ENCODE peak calls at places on chromosomes 5 and 9, in four cellular contexts. B, J, M and G are unnamed samples.

GRCh38 chr5:139488269-139488668 is 5.7 kb upstream of the STING1 start:
- DNase-seq in M (peak; percentile 77), B (no peak), J (peak; percentile 39), G (no peak)

GRCh38 chr9:38294561-38294960 is 97.9 kb upstream of the ALDH1B1 start:
- DNase-seq in M (no peak), J (no peak), B (no peak), G (no peak)

GRCh38 chr5:170603578-170604565 is 100.1 kb downstream of the KCNIP1 start:
- DNase-seq in B (peak; percentile 83), J (peak; percentile 48), M (peak; percentile 62), G (peak; percentile 49)

GRCh38 chr5:108950276-108950675 is 202.6 kb downstream of the FER start:
- DNase-seq in B (no peak), M (no peak), J (no peak), G (no peak)

GRCh38 chr9:73807956-73808355 is 656.3 kb downstream of the ANXA1 start:
- DNase-seq in M (no peak), B (no peak), J (no peak), G (peak; percentile 88)

GRCh38 chr9:19201899-19202891 is 28.3 kb upstream of the DENND4C start:
- DNase-seq in B (peak; percentile 46), J (no peak), M (no peak), G (no peak)

GRCh38 chr5:76544268-76544926 is 78.8 kb downstream of the F2RL2 start:
- DNase-seq in J (peak; percentile 64), B (peak; percentile 35), M (no peak), G (peak; percentile 29)

GRCh38 chr5:163460562-163461176 is at the start of gene HMMR:
- DNase-seq in M (no peak), B (peak; percentile 60), J (peak; percentile 51), G (no peak)

GRCh38 chr9:15104826-15105420 is 194.7 kb upstream of the FREM1 start:
- DNase-seq in B (peak; percentile 66), J (peak; percentile 50), M (no peak), G (peak; percentile 47)

GRCh38 chr9:12889402-12890106 is 114.7 kb downstream of the LURAP1L start:
- DNase-seq in B (no peak), J (no peak), M (no peak), G (peak; percentile 19)

GRCh38 chr9:122819791-122820489 is 8.4 kb downstream of the PDCL start:
- DNase-seq in M (no peak), B (no peak), J (no peak), G (no peak)

GRCh38 chr9:76403352-76403751 is 9.1 kb upstream of the RFK start:
- DNase-seq in J (peak; percentile 76), M (no peak), B (no peak), G (peak; percentile 85)

GRCh38 chr5:68817696-68818695 is 275.8 kb upstream of the SLC30A5 start:
- DNase-seq in M (no peak), J (no peak), B (no peak), G (peak; percentile 21)

GRCh38 chr5:107472620-107473064 is 198.1 kb downstream of the EFNA5 start:
- DNase-seq in B (no peak), M (no peak), J (no peak), G (no peak)

GRCh38 chr9:137493163-137494103 is 34.3 kb upstream of the NSMF start:
- DNase-seq in B (no peak), J (no peak), M (peak; percentile 51), G (peak; percentile 26)

GRCh38 chr5:94367900-94368299 is 250.5 kb downstream of the KIAA0825 start:
- DNase-seq in J (no peak), B (no peak), M (no peak), G (no peak)

GRCh38 chr5:95712347-95712958 is 18.7 kb upstream of the RHOBTB3 start:
- DNase-seq in J (no peak), B (peak; percentile 45), M (no peak), G (peak; percentile 72)

GRCh38 chr5:154756203-154756870 is 1.2 kb downstream of the LARP1 start:
- DNase-seq in M (peak; percentile 76), J (peak; percentile 53), B (peak; percentile 59), G (no peak)

GRCh38 chr5:131466171-131466766 is 168.8 kb downstream of the RAPGEF6 start:
- DNase-seq in J (no peak), B (no peak), M (no peak), G (peak; percentile 98)

GRCh38 chr5:11415751-11416150 is 488.5 kb downstream of the CTNND2 start:
- DNase-seq in B (no peak), J (no peak), M (no peak), G (no peak)

GRCh38 chr9:91730806-91731205 is 219.2 kb downstream of the ROR2 start:
- DNase-seq in B (no peak), M (no peak), J (no peak), G (no peak)

GRCh38 chr9:6307551-6308096 is 20.6 kb upstream of the TPD52L3 start:
- DNase-seq in M (no peak), J (no peak), B (no peak), G (no peak)

GRCh38 chr9:108162664-108163063 is 673.1 kb upstream of the KLF4 start:
- DNase-seq in B (no peak), J (no peak), M (no peak), G (peak; percentile 94)

GRCh38 chr9:21750021-21750735 is 52.3 kb upstream of the MTAP start:
- DNase-seq in M (no peak), B (no peak), J (no peak), G (peak; percentile 70)

GRCh38 chr9:21711504-21711903 is 90.9 kb upstream of the MTAP start:
- DNase-seq in B (no peak), M (no peak), J (peak; percentile 30), G (peak; percentile 58)

GRCh38 chr5:154202379-154203260 is 12.1 kb downstream of the GALNT10 start:
- DNase-seq in M (no peak), B (no peak), J (peak; percentile 78), G (no peak)

GRCh38 chr9:97982719-97983523 is at the start of gene ANP32B:
- DNase-seq in J (peak; percentile 96), M (peak; percentile 96), B (peak; percentile 94), G (peak; percentile 79)

GRCh38 chr5:137040641-137041340 is 458.3 kb downstream of the SPOCK1 start:
- DNase-seq in M (no peak), B (no peak), J (no peak), G (peak; percentile 64)

GRCh38 chr5:103674739-103675138 is 112.2 kb upstream of the NUDT12 start:
- DNase-seq in M (no peak), B (no peak), J (no peak), G (peak; percentile 31)
- TF ChIP-seq CTCF in M (no peak), B (no peak), J (no peak), G (no peak)

DNA sequence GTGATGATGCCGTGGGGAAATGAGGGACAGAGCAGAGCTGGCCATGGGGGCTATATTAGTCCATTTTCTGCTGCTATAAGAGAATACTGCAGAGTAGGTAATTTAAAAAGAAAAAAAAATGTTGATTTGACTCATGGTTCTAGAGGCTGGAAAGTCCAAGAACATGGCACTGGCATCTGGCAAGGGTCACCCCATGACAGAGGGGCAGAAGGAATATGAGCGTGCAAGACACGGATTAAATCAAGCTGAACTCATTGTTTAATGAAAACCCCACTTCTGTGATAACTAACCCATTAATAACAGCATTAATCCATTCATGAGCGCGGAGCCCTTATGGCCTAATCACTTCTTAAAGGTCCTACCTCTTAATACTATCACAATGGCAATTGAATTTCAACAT is 68.8 kb downstream of the SNX18 start:
- DNase-seq in B (no peak), J (no peak), M (no peak), G (no peak)
- H3K4me3 ChIP-seq in B (no peak overlapping the region), J (no peak overlapping the region), M (no peak overlapping the region), G (no peak overlapping the region)

GRCh38 chr5:16346380-16346779 is 119.2 kb downstream of the ZNF622 start:
- DNase-seq in J (no peak), B (no peak), M (no peak), G (no peak)

GRCh38 chr5:16350816-16351215 is 114.8 kb downstream of the ZNF622 start:
- DNase-seq in B (no peak), J (no peak), M (no peak), G (no peak)

GRCh38 chr5:16345454-16345853 is 120.1 kb downstream of the ZNF622 start:
- DNase-seq in M (no peak), J (no peak), B (no peak), G (peak; percentile 4)
- TF ChIP-seq CTCF in M (no peak), J (no peak), B (no peak), G (peak; percentile 2)

GRCh38 chr5:43309657-43310056 is 3.6 kb downstream of the HMGCS1 start:
- DNase-seq in J (no peak), B (no peak), M (no peak), G (no peak)
- H3K4me3 ChIP-seq in J (peak overlapping the region; percentile 80), B (no peak overlapping the region), M (no peak overlapping the region), G (peak overlapping the region; percentile 99)

DNA sequence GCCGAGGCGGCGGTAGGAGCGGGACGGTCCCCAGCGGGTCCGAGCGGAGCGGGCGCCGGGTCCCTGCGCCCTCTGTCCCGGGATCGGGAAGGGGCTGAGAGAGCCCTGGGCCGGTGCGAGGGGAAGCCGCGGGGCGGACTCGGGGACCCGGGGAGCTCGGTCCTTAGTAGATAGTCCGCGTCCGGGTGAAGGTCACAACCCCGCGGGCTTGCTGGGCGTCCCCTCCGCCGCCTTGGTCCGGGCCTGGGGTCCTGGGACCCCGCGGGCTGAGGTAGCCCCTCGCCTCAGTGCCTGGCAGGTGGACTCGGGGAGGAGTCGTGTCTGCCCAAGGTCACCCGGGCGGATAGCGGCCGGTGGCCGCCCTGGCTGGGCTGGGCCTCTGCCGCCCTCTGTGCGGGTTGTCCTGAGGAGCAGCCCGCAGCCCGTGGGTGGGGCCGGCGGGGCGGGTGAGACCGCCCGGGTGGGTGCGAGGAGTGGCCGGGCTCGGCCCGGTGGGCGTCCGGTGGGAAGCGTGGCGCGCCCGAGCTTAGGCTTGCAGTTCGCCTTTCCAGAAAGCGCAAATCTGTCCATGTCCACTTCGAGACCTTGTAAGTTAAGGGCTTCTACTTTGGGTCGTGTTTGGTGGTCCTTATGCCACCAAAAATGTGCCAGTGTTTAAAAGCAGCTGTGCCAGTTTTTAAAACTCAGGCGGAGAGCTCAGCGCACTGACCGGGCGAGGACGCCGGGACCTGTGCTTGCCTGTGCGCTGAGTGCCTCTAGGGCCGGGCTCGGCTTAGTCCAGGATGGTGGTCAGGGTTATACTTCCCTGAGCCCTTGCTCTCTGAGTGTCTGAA is 553 bp downstream of the SDHA start:
- DNase-seq in B (peak; percentile 56), J (peak; percentile 51), M (no peak), G (no peak)
- TF ChIP-seq CTCF in B (no peak), J (no peak), M (no peak), G (no peak)

DNA sequence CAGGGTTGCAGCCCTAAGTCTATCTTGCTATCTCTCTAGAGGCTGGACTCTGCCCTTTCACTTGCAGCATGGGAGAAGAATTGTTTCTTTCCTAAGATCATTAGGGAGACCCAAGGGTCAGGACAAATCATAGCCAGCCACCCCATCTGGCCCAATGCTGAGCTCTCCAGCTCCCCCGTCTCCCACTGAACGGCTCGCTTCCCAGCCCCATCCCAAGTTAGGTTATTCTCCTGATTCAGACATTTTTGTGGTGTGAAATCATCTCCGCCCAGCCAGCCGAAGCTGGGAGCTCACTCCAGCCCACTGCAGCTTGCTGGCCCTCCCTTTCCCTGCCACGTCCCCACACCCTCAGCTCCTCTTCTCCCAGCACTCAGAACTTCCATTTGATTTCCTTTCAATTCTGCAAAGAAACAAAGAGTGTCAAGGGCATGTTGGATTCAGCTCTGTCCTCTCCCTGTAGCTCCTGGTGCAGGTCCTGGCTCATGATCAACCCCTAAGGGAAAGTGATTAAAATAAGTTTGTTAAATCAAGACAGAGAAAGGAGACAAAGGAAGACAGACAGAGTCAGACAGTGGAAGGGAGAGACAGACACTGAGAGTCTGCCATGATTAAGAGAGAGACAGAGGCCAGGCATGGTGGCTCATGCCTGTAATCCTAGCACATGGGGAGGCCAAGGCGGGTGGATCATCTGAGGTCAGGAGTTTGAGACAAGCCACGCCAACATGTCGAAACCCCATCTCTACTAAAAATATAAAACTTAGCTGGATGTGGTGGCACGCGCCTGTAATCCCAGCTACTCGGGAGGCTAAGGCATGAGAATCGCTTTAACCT is 12.6 kb upstream of the SPARC start:
- DNase-seq in J (no peak), M (peak; percentile 88), B (no peak), G (peak; percentile 99)
- H3K4me3 ChIP-seq in J (no peak overlapping the region), M (no peak overlapping the region), B (no peak overlapping the region), G (no peak overlapping the region)